ENCODE peak calls at places on chromosomes 5 and 9, in ten cellular contexts. D is small intestine, E is IMR-90, O is PC-3, B is pancreas, U is esophagus muscularis mucosa, Z is right lobe of liver, P is heart left ventricle, L is astrocyte, I is A549. A is an unnamed sample.
A peak's percentile ranks its signal among the peaks of the same experiment; 100 is the strongest.

GRCh38 chr9:131167936-131168335 is 42.5 kb downstream of the NUP214 start:
- DNase-seq in D (no peak), E (no peak), O (no peak), B (no peak), U (no peak), Z (no peak), P (no peak), L (no peak), I (no peak), A (no peak)

GRCh38 chr5:180670586-180671359 is 21.4 kb upstream of the FLT4 start:
- DNase-seq in D (peak; percentile 62), E (peak; percentile 37), O (peak; percentile 77), B (peak; percentile 59), U (no peak), Z (no peak), P (no peak), L (peak; percentile 22), I (peak; percentile 40), A (no peak)

GRCh38 chr5:42675602-42676001 is 81.0 kb upstream of the CCDC152 start:
- DNase-seq in D (no peak), E (no peak), O (no peak), B (no peak), U (no peak), Z (no peak), P (no peak), L (no peak), I (no peak), A (no peak)

GRCh38 chr5:31755299-31756053 is 116.5 kb downstream of the PDZD2 start:
- DNase-seq in D (no peak), E (no peak), O (no peak), B (no peak), U (no peak), Z (no peak), P (no peak), L (no peak), I (no peak), A (no peak)

GRCh38 chr5:128538249-128539037 is 398 bp upstream of the FBN2 start:
- DNase-seq in D (no peak), E (peak; percentile 80), O (peak; percentile 77), B (no peak), U (no peak), Z (peak; percentile 55), P (peak; percentile 84), L (peak; percentile 62), I (peak; percentile 63), A (peak; percentile 99)

GRCh38 chr5:33306758-33307157 is 134.0 kb upstream of the TARS1 start:
- DNase-seq in D (no peak), E (no peak), O (no peak), B (no peak), U (no peak), Z (no peak), P (no peak), L (peak; percentile 74), I (no peak), A (no peak)

GRCh38 chr9:129569506-129570449 is 51.1 kb downstream of the C9orf50 start:
- DNase-seq in D (peak; percentile 12), E (peak; percentile 36), O (peak; percentile 13), B (peak; percentile 67), U (no peak), Z (no peak), P (no peak), L (peak; percentile 48), I (peak; percentile 70), A (no peak)

GRCh38 chr9:135773677-135774238 is 71.8 kb downstream of the KCNT1 start:
- DNase-seq in D (no peak), E (no peak), O (no peak), B (no peak), U (no peak), Z (no peak), P (no peak), L (no peak), I (no peak), A (no peak)

GRCh38 chr9:27534658-27535209 is 5.1 kb upstream of the MOB3B start:
- DNase-seq in D (peak; percentile 44), E (no peak), O (no peak), B (no peak), U (no peak), Z (no peak), P (no peak), L (no peak), I (no peak), A (no peak)

GRCh38 chr9:27536168-27536567 is 6.6 kb upstream of the MOB3B start:
- DNase-seq in D (no peak), E (no peak), O (no peak), B (no peak), U (no peak), Z (no peak), P (no peak), L (no peak), I (no peak), A (no peak)

GRCh38 chr9:27534131-27534530 is 4.5 kb upstream of the MOB3B start:
- DNase-seq in D (no peak), E (no peak), O (no peak), B (no peak), U (peak; percentile 64), Z (no peak), P (no peak), L (no peak), I (no peak), A (no peak)

GRCh38 chr9:27537027-27537435 is 7.4 kb upstream of the MOB3B start:
- DNase-seq in D (no peak), E (no peak), O (no peak), B (no peak), U (no peak), Z (no peak), P (no peak), L (no peak), I (no peak), A (no peak)

DNA sequence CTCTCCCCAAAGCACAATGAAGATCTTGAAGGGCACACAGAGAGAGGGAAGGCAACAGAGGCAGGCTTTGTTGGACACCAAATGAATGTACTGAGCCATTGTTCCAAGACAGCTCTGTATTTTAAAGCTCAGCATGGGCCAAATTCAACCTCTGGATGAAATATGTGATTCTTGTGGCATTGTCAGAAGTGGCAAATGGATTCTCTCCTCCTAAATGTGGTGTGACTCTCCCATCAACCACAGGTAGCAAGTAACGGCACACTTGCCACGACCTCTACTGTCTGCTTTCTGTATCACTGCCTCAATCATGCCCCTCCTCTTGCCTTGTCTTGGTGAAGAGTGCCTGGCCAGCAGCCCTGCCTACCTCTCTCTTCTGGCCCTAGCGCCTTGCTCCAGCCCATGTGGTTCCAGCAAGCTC is 6.1 kb upstream of the MOB3B start:
- DNase-seq in D (no peak), E (no peak), O (no peak), B (no peak), U (no peak), Z (no peak), P (no peak), L (no peak), I (no peak), A (no peak)
- H3K4me1 ChIP-seq in D (peaks cover 5% of the 10 kb centered on the region), E (peaks cover 7% of the 10 kb centered on the region), O (peaks cover 22% of the 10 kb centered on the region), B (peaks cover 10% of the 10 kb centered on the region), U (peaks cover 19% of the 10 kb centered on the region), Z (peaks cover 16% of the 10 kb centered on the region), P (peaks cover 10% of the 10 kb centered on the region), L (no peaks in the 10 kb centered on the region), I (peaks cover 39% of the 10 kb centered on the region), A (peaks cover 31% of the 10 kb centered on the region)

DNA sequence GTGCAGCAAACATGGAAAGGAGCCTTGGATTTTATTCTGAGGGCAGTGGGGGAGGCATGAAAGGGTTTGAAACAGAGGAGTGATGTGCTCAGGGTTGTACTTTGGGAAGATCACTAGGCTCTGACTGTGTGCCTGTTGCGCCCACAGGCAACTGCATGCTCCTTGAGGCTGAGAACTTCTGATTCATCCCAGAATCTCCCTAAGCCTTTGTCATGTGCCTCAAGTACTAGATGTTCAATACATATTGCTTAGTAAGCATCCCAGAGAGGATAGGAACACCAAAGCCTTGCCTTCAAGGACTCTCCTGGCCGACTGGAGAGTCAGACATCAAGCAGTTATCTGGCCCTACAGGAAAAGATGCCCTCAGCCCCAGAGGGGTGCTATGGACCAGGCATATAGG is 54.1 kb downstream of the ARHGEF37 start:
- DNase-seq in D (no peak), E (peak; percentile 74), O (no peak), B (no peak), U (no peak), Z (no peak), P (no peak), L (peak; percentile 36), I (no peak), A (no peak)
- H3K27ac ChIP-seq in D (no peak overlapping the region), E (no peak overlapping the region), O (no peak overlapping the region), B (no peak overlapping the region), U (no peak overlapping the region), Z (no peak overlapping the region), P (no peak overlapping the region), L (no peak overlapping the region), I (no peak overlapping the region), A (peak overlapping the region; percentile 89)

GRCh38 chr5:131987251-131987650 is 24.2 kb downstream of the ACSL6 start:
- DNase-seq in D (no peak), E (no peak), O (no peak), B (no peak), U (no peak), Z (no peak), P (no peak), L (no peak), I (no peak), A (no peak)

GRCh38 chr5:131984945-131985665 is 26.4 kb downstream of the ACSL6 start:
- DNase-seq in D (no peak), E (no peak), O (no peak), B (no peak), U (no peak), Z (no peak), P (no peak), L (no peak), I (no peak), A (peak; percentile 56)

GRCh38 chr5:131983244-131983771 is 28.1 kb downstream of the ACSL6 start:
- DNase-seq in D (no peak), E (no peak), O (no peak), B (no peak), U (no peak), Z (no peak), P (no peak), L (peak; percentile 55), I (no peak), A (no peak)

GRCh38 chr5:131988601-131989000 is 22.9 kb downstream of the ACSL6 start:
- DNase-seq in D (no peak), E (no peak), O (no peak), B (no peak), U (no peak), Z (no peak), P (no peak), L (no peak), I (no peak), A (no peak)

DNA sequence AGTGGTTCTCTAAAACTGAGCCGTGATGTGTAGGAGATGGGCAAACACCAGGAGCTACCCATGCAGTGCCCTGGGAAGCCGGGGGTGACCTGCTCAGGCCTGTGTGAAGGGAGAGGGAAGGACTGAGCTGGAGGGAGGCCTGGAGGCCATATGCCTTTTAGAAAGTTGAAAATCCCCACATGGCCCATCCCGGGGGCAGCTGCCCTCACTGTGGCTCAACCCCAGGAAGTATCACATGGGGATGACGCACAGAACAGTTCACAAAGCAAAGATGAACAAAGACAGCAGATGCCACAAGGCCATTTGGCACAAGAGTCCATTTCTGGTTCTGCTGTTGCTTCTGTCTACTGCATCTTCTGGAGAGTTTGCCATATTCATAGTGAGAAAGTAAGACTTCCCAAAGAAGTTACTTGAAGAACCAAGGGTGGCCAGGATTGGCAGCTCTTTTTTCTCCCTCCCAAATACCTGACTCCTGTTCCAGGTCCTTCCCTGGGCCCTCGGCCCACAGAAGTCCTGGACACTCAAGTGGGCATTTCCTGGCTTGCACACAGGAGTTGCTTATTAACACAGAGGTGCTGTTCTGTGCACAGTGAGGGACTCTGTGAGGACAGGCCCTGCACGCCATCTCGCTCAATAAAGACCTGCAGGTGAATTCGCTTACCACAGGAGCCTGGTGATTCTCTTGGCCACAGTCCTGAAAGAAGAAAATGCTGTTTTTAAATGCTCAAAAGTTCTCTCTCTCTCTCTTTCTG is 25.1 kb downstream of the ACSL6 start:
- DNase-seq in D (no peak), E (peak; percentile 4), O (no peak), B (no peak), U (no peak), Z (no peak), P (no peak), L (no peak), I (no peak), A (no peak)
- H3K4me1 ChIP-seq in D (no peaks in the 10 kb centered on the region), E (no peaks in the 10 kb centered on the region), O (no peaks in the 10 kb centered on the region), B (no peaks in the 10 kb centered on the region), U (no peaks in the 10 kb centered on the region), Z (no peaks in the 10 kb centered on the region), P (no peaks in the 10 kb centered on the region), L (no peaks in the 10 kb centered on the region), I (no peaks in the 10 kb centered on the region), A (no peaks in the 10 kb centered on the region)

DNA sequence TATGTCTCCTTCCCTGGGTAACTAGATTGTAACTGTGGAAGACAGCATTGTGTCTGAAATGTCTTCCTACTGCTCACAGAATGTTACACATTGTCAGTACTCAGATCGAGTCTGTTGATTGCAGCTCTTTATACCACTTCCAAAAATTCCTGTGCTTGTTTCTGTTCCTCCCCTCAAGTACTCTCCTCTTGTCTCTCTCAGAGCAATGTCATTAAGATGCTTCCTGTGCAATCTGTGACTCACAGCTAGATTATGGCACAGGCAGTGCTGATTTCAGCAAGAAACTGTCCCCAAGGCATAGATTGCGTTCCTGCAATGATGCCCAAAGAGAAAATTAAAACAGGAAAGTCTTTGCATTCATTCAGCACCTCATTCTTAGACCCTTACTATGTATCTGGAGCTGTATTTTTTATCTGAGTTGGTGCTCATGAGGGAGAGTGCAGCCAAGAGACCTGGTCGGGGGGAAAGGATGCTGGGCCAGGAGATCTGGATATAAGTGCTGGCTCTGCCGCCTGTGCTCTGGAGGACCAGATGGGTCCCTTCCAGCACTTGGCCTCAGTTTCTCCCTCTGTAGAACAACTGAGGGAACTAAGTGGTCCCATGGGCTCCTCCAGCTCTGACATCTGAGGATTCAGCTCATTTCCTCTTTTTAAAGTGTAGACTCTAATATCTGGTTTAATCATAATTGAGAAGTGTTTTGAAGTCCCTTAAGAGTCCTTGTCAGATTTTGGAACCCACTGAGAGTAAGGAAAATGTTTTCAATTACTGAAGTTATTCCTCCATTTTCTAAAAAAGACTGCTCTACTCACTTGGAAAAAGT is 40.8 kb upstream of the GNPDA1 start:
- DNase-seq in D (peak; percentile 17), E (peak; percentile 43), O (peak; percentile 59), B (no peak), U (no peak), Z (no peak), P (no peak), L (peak; percentile 36), I (no peak), A (no peak)
- H3K27ac ChIP-seq in D (no peak overlapping the region), E (no peak overlapping the region), O (no peak overlapping the region), B (no peak overlapping the region), U (no peak overlapping the region), Z (no peak overlapping the region), P (peak overlapping the region; percentile 27), L (no peak overlapping the region), I (no peak overlapping the region), A (no peak overlapping the region)